ENCODE peak calls at places on chromosomes 7 and 10, in seven cellular contexts. One of them, this sample, is unnamed. For H3K36me3, the result is how much of the 10 kb centered on the place peaks cover.

GRCh38 chr10:103713676-103714075 is 141.7 kb downstream of the SH3PXD2A start:
- DNase-seq in brain microvascular endothelial cell: no peak
- DNase-seq in neural progenitor cell: no peak
- DNase-seq in Panc1: no peak
- DNase-seq in sigmoid colon: no peak
- DNase-seq in heart right ventricle: no peak
- DNase-seq in ovary: no peak
- DNase-seq in this sample: no peak

GRCh38 chr7:142882338-142882678 is 3.2 kb downstream of the TRPV6 start:
- DNase-seq in heart right ventricle: no peak
- DNase-seq in brain microvascular endothelial cell: no peak
- DNase-seq in neural progenitor cell: no peak
- DNase-seq in sigmoid colon: no peak
- DNase-seq in Panc1: no peak
- DNase-seq in ovary: no peak
- DNase-seq in this sample: no peak

GRCh38 chr10:118003146-118003545 is 43.6 kb downstream of the RAB11FIP2 start:
- DNase-seq in ovary: no peak
- DNase-seq in Panc1: no peak
- DNase-seq in neural progenitor cell: no peak
- DNase-seq in heart right ventricle: no peak
- DNase-seq in brain microvascular endothelial cell: no peak
- DNase-seq in sigmoid colon: no peak
- DNase-seq in this sample: no peak

GRCh38 chr7:42730621-42731020 is 181.2 kb downstream of the C7orf25 start:
- DNase-seq in Panc1: no peak
- DNase-seq in brain microvascular endothelial cell: no peak
- DNase-seq in heart right ventricle: no peak
- DNase-seq in ovary: no peak
- DNase-seq in sigmoid colon: no peak
- DNase-seq in neural progenitor cell: no peak
- DNase-seq in this sample: no peak

GRCh38 chr10:31099664-31100063 is 68.0 kb upstream of the ZNF438 start:
- DNase-seq in brain microvascular endothelial cell: no peak
- DNase-seq in heart right ventricle: no peak
- DNase-seq in sigmoid colon: no peak
- DNase-seq in Panc1: peak
- DNase-seq in ovary: no peak
- DNase-seq in neural progenitor cell: no peak
- DNase-seq in this sample: no peak

GRCh38 chr10:80458263-80458625 is 4.1 kb downstream of the TSPAN14 start:
- DNase-seq in brain microvascular endothelial cell: no peak
- DNase-seq in Panc1: no peak
- DNase-seq in ovary: no peak
- DNase-seq in neural progenitor cell: no peak
- DNase-seq in heart right ventricle: no peak
- DNase-seq in sigmoid colon: no peak
- DNase-seq in this sample: no peak

GRCh38 chr7:74027683-74028320 is at the start of gene ELN:
- DNase-seq in sigmoid colon: peak
- DNase-seq in neural progenitor cell: peak
- DNase-seq in ovary: peak
- DNase-seq in heart right ventricle: peak
- DNase-seq in Panc1: no peak
- DNase-seq in brain microvascular endothelial cell: no peak
- DNase-seq in this sample: no peak

GRCh38 chr7:155763122-155763521 is 49.1 kb downstream of the SHH start:
- DNase-seq in Panc1: no peak
- DNase-seq in sigmoid colon: no peak
- DNase-seq in brain microvascular endothelial cell: no peak
- DNase-seq in neural progenitor cell: no peak
- DNase-seq in heart right ventricle: no peak
- DNase-seq in ovary: no peak
- DNase-seq in this sample: no peak

GRCh38 chr7:2651336-2651735 is 19.6 kb downstream of the TTYH3 start:
- DNase-seq in heart right ventricle: no peak
- DNase-seq in brain microvascular endothelial cell: no peak
- DNase-seq in sigmoid colon: no peak
- DNase-seq in neural progenitor cell: peak
- DNase-seq in Panc1: no peak
- DNase-seq in ovary: no peak
- DNase-seq in this sample: no peak

GRCh38 chr7:134613623-134614347 is 32.9 kb upstream of the BPGM start:
- DNase-seq in heart right ventricle: no peak
- DNase-seq in neural progenitor cell: no peak
- DNase-seq in Panc1: peak
- DNase-seq in brain microvascular endothelial cell: peak
- DNase-seq in sigmoid colon: no peak
- DNase-seq in ovary: no peak
- DNase-seq in this sample: no peak

GRCh38 chr7:107966701-107967100 is 36.3 kb downstream of the LAMB1 start:
- DNase-seq in sigmoid colon: no peak
- DNase-seq in neural progenitor cell: peak
- DNase-seq in brain microvascular endothelial cell: peak
- DNase-seq in ovary: no peak
- DNase-seq in heart right ventricle: no peak
- DNase-seq in Panc1: peak
- DNase-seq in this sample: no peak

GRCh38 chr10:72834183-72834825 is 59.2 kb upstream of the OIT3 start:
- DNase-seq in neural progenitor cell: peak
- DNase-seq in sigmoid colon: peak
- DNase-seq in Panc1: peak
- DNase-seq in heart right ventricle: no peak
- DNase-seq in brain microvascular endothelial cell: peak
- DNase-seq in ovary: peak
- DNase-seq in this sample: peak

GRCh38 chr7:17185690-17186070 is 112.8 kb upstream of the AHR start:
- DNase-seq in heart right ventricle: no peak
- DNase-seq in brain microvascular endothelial cell: peak
- DNase-seq in sigmoid colon: no peak
- DNase-seq in ovary: no peak
- DNase-seq in Panc1: no peak
- DNase-seq in neural progenitor cell: no peak
- DNase-seq in this sample: no peak

GRCh38 chr7:130994378-130995115 is 260.5 kb upstream of the KLF14 start:
- DNase-seq in ovary: peak
- DNase-seq in heart right ventricle: peak
- DNase-seq in sigmoid colon: no peak
- DNase-seq in brain microvascular endothelial cell: no peak
- DNase-seq in neural progenitor cell: no peak
- DNase-seq in Panc1: no peak
- DNase-seq in this sample: no peak

DNA sequence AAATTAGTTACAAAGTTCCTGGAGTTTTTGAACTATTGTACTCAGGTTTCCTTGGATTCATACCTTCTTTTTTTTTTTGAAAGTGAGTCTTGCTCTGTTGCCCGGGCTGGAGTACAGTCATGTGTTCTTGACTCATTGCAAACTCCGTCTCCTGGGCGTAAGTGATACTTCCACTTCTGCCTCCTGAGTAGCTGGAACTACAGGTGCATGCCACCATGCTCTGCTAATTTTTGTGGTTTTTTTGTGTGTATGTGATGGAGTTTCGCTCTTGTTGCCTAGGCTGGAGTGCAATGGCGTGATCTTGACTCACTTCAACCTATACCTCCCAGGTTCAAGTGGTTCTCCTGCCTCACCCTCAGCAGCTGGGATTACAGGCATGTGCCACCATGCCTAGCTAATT is 22.3 kb downstream of the MCM10 start:
- DNase-seq in ovary: no peak
- DNase-seq in neural progenitor cell: no peak
- DNase-seq in sigmoid colon: no peak
- DNase-seq in heart right ventricle: no peak
- DNase-seq in brain microvascular endothelial cell: no peak
- DNase-seq in Panc1: no peak
- DNase-seq in this sample: no peak
- H3K36me3 ChIP-seq in ovary: under half
- H3K36me3 ChIP-seq in neural progenitor cell: under half
- H3K36me3 ChIP-seq in sigmoid colon: under half
- H3K36me3 ChIP-seq in heart right ventricle: under half
- H3K36me3 ChIP-seq in brain microvascular endothelial cell: under half
- H3K36me3 ChIP-seq in Panc1: under half
- H3K36me3 ChIP-seq in this sample: under half

GRCh38 chr7:120550494-120551048 is 277.6 kb downstream of the KCND2 start:
- DNase-seq in brain microvascular endothelial cell: peak
- DNase-seq in Panc1: no peak
- DNase-seq in neural progenitor cell: no peak
- DNase-seq in ovary: no peak
- DNase-seq in sigmoid colon: no peak
- DNase-seq in heart right ventricle: no peak
- DNase-seq in this sample: peak

GRCh38 chr7:120553497-120553896 is 280.5 kb downstream of the KCND2 start:
- DNase-seq in brain microvascular endothelial cell: no peak
- DNase-seq in ovary: no peak
- DNase-seq in sigmoid colon: no peak
- DNase-seq in Panc1: no peak
- DNase-seq in heart right ventricle: no peak
- DNase-seq in neural progenitor cell: no peak
- DNase-seq in this sample: no peak

GRCh38 chr7:120547605-120548004 is 274.6 kb downstream of the KCND2 start:
- DNase-seq in Panc1: no peak
- DNase-seq in sigmoid colon: no peak
- DNase-seq in brain microvascular endothelial cell: no peak
- DNase-seq in ovary: no peak
- DNase-seq in heart right ventricle: no peak
- DNase-seq in neural progenitor cell: no peak
- DNase-seq in this sample: no peak
- H3K27ac ChIP-seq in Panc1: no peak
- H3K27ac ChIP-seq in sigmoid colon: no peak
- H3K27ac ChIP-seq in brain microvascular endothelial cell: no peak
- H3K27ac ChIP-seq in ovary: no peak
- H3K27ac ChIP-seq in heart right ventricle: no peak
- H3K27ac ChIP-seq in neural progenitor cell: no peak
- H3K27ac ChIP-seq in this sample: no peak

GRCh38 chr10:86434651-86435050 is 68.1 kb upstream of the GRID1 start:
- DNase-seq in neural progenitor cell: no peak
- DNase-seq in Panc1: no peak
- DNase-seq in sigmoid colon: no peak
- DNase-seq in ovary: no peak
- DNase-seq in heart right ventricle: no peak
- DNase-seq in brain microvascular endothelial cell: no peak
- DNase-seq in this sample: no peak
- H3K36me3 ChIP-seq in neural progenitor cell: under half
- H3K36me3 ChIP-seq in Panc1: under half
- H3K36me3 ChIP-seq in sigmoid colon: under half
- H3K36me3 ChIP-seq in ovary: under half
- H3K36me3 ChIP-seq in heart right ventricle: under half
- H3K36me3 ChIP-seq in brain microvascular endothelial cell: under half
- H3K36me3 ChIP-seq in this sample: under half

GRCh38 chr10:101031128-101031795 is at the start of the genes PDZD7 and SFXN3:
- DNase-seq in heart right ventricle: peak
- DNase-seq in sigmoid colon: peak
- DNase-seq in neural progenitor cell: peak
- DNase-seq in ovary: peak
- DNase-seq in brain microvascular endothelial cell: peak
- DNase-seq in Panc1: no peak
- DNase-seq in this sample: no peak
- H3K27ac ChIP-seq in heart right ventricle: peak
- H3K27ac ChIP-seq in sigmoid colon: peak
- H3K27ac ChIP-seq in neural progenitor cell: no peak
- H3K27ac ChIP-seq in ovary: peak
- H3K27ac ChIP-seq in brain microvascular endothelial cell: peak
- H3K27ac ChIP-seq in Panc1: no peak
- H3K27ac ChIP-seq in this sample: no peak

GRCh38 chr7:44697136-44698045 is 51.3 kb upstream of the ZMIZ2 start:
- DNase-seq in heart right ventricle: no peak
- DNase-seq in neural progenitor cell: no peak
- DNase-seq in sigmoid colon: no peak
- DNase-seq in brain microvascular endothelial cell: no peak
- DNase-seq in Panc1: no peak
- DNase-seq in ovary: no peak
- DNase-seq in this sample: no peak
- H3K36me3 ChIP-seq in heart right ventricle: under half
- H3K36me3 ChIP-seq in neural progenitor cell: under half
- H3K36me3 ChIP-seq in sigmoid colon: half or more
- H3K36me3 ChIP-seq in brain microvascular endothelial cell: half or more
- H3K36me3 ChIP-seq in Panc1: under half
- H3K36me3 ChIP-seq in ovary: under half
- H3K36me3 ChIP-seq in this sample: half or more

DNA sequence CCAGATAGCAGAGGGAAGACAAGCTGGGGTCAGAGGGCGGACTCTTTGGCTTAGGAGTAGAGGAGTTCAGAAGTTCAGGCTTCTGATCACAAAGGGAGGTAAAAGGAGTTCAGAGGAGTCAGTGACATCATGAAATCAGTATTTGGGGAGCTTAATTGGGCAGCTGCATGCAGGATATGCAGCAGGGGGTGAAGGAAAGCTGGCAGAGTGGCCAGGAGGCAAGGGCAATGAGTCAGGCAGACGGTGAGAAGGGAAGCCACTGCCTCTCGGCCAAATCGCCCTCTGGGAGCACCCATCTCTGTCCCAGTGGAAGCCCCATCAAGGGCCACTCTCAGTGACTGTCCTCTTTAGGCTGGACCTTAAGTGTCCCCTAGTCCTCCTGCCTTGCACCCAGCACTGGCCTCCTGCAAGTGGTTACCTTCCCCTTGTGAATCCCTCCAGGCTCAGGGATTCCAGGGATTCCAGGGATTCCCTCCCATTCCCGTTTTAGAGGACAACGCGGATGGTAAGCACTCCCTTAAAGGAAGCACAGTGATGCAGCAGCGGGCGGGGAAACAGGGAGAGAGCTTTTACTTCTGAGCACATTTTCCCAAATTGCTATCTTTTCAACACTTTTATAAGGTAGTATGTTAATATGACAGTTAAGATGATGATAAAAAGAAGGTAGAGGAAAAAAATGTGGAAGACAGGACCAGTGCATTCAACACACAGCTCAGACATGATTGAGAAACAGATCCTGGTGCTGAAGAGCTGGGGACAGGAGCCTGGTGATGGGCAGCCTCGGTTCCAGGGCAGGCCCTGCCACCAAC is 72.6 kb downstream of the KCNMA1 start:
- DNase-seq in sigmoid colon: no peak
- DNase-seq in Panc1: no peak
- DNase-seq in heart right ventricle: no peak
- DNase-seq in ovary: no peak
- DNase-seq in neural progenitor cell: peak
- DNase-seq in brain microvascular endothelial cell: no peak
- DNase-seq in this sample: no peak
- H3K27ac ChIP-seq in sigmoid colon: peak
- H3K27ac ChIP-seq in Panc1: peak
- H3K27ac ChIP-seq in heart right ventricle: no peak
- H3K27ac ChIP-seq in ovary: no peak
- H3K27ac ChIP-seq in neural progenitor cell: peak
- H3K27ac ChIP-seq in brain microvascular endothelial cell: no peak
- H3K27ac ChIP-seq in this sample: no peak

GRCh38 chr10:122513053-122513452 is 47.5 kb upstream of the DMBT1 start:
- DNase-seq in heart right ventricle: no peak
- DNase-seq in ovary: no peak
- DNase-seq in sigmoid colon: no peak
- DNase-seq in Panc1: no peak
- DNase-seq in neural progenitor cell: no peak
- DNase-seq in brain microvascular endothelial cell: no peak
- DNase-seq in this sample: no peak
- H3K36me3 ChIP-seq in heart right ventricle: under half
- H3K36me3 ChIP-seq in ovary: under half
- H3K36me3 ChIP-seq in sigmoid colon: under half
- H3K36me3 ChIP-seq in Panc1: under half
- H3K36me3 ChIP-seq in neural progenitor cell: under half
- H3K36me3 ChIP-seq in brain microvascular endothelial cell: under half
- H3K36me3 ChIP-seq in this sample: under half